ENCODE peak calls at places on chromosomes 12 and 14, in four cellular contexts. B is SK-N-SH, W is IMR-90, T is K562. X is an unnamed sample.

GRCh38 chr14:26330982-26331381 is 266.9 kb downstream of the NOVA1 start:
- DNase-seq in B (no peak), W (no peak), T (no peak), X (no peak)

GRCh38 chr12:21054334-21054733 is 76.7 kb upstream of the SLCO1B1 start:
- DNase-seq in B (no peak), W (no peak), T (no peak), X (no peak)

GRCh38 chr14:36884049-36884448 is 222.4 kb downstream of the PAX9 start:
- DNase-seq in B (no peak), W (no peak), T (no peak), X (no peak)

GRCh38 chr12:168763-169525 is 45.0 kb downstream of the SLC6A12 start:
- DNase-seq in B (no peak), W (peak), T (no peak), X (no peak)

GRCh38 chr12:66268562-66268961 is 33.7 kb upstream of the HELB start:
- DNase-seq in B (no peak), W (no peak), T (no peak), X (peak)

GRCh38 chr12:9244894-9245293 is 36.7 kb upstream of the PZP start:
- DNase-seq in B (no peak), W (no peak), T (no peak), X (peak)

GRCh38 chr12:93990832-93991748 is 157.3 kb upstream of the PLXNC1 start:
- DNase-seq in B (peak), W (peak), T (peak), X (no peak)

GRCh38 chr12:111330800-111331752 is 37.8 kb downstream of the PHETA1 start:
- DNase-seq in B (no peak), W (peak), T (peak), X (no peak)

GRCh38 chr14:72962829-72963312 is 36.6 kb downstream of the DCAF4 start:
- DNase-seq in B (no peak), W (peak), T (peak), X (no peak)

GRCh38 chr14:51079085-51079484 is 15.8 kb downstream of the TRIM9 start:
- DNase-seq in B (no peak), W (no peak), T (no peak), X (no peak)

GRCh38 chr12:124655317-124656213 is 88.2 kb upstream of the NCOR2 start:
- DNase-seq in B (peak), W (peak), T (no peak), X (no peak)

GRCh38 chr12:1375323-1375722 is 219.1 kb downstream of the FBXL14 start:
- DNase-seq in B (no peak), W (no peak), T (no peak), X (no peak)

GRCh38 chr12:71594214-71594948 is 69.3 kb downstream of the ZFC3H1 start:
- DNase-seq in B (peak), W (no peak), T (peak), X (no peak)

GRCh38 chr14:73269729-73270651 is 32.7 kb downstream of the PAPLN start:
- DNase-seq in B (peak), W (peak), T (no peak), X (no peak)

GRCh38 chr14:68715032-68715924 is 77.6 kb downstream of the ZFP36L1 start:
- DNase-seq in B (no peak), W (peak), T (peak), X (no peak)
- TF ChIP-seq MXI1 in B (no peak), W (no peak), T (no peak), X (no peak)

DNA sequence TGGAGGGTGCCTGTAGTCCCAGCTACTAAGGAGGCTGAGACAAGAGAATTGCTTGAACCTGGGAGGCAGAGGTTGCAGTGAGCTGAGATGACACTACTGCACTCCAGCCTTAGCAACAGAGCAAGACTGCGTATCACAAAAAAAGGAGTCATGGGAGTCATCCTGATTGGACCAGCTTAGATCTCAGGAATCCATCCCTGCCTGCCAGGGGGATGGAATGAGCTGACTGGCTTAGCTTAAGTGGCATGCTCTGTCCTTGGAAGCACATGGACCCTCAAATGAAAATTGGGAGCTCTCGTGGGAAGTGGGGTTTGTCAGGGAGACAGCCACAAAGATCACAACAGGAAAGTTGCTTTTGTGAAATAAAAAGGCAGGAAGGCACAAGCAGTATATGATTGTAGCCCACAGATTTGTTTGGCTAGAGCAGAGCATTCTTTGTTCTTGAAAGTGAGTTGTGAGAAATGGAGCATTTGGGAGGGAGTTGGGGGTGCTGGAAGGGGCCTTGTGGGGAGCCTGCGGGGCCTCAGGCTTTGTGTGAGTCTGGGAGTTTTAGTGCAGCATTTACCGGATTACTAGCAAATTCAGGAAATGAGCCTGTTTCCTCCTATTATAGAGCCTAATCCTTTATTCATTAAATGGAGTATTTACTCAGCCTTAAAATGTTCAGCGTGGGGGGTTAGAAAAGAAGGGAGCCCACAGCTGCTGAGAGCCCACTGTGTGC is 30.7 kb downstream of the DGLUCY start:
- DNase-seq in B (no peak), W (peak), T (no peak), X (no peak)
- TF ChIP-seq RCOR1 in B (no peak), W (no peak), T (no peak), X (no peak)

GRCh38 chr14:49982522-49982951 is 89.7 kb downstream of the ARF6 start:
- DNase-seq in B (no peak), W (peak), T (no peak), X (no peak)
- TF ChIP-seq MXI1 in B (no peak), W (no peak), T (no peak), X (no peak)

GRCh38 chr14:104131968-104132732 is 6.2 kb upstream of the KIF26A start:
- DNase-seq in B (no peak), W (no peak), T (no peak), X (no peak)

GRCh38 chr14:104129556-104129955 is 8.8 kb upstream of the KIF26A start:
- DNase-seq in B (no peak), W (no peak), T (no peak), X (no peak)

GRCh38 chr14:104132981-104133380 is 5.4 kb upstream of the KIF26A start:
- DNase-seq in B (peak), W (no peak), T (no peak), X (no peak)

GRCh38 chr14:104128981-104129380 is 9.4 kb upstream of the KIF26A start:
- DNase-seq in B (no peak), W (no peak), T (no peak), X (no peak)

GRCh38 chr14:104130974-104131651 is 7.3 kb upstream of the KIF26A start:
- DNase-seq in B (peak), W (peak), T (no peak), X (no peak)
- TF ChIP-seq RCOR1 in B (peak), W (no peak), T (no peak), X (no peak)

DNA sequence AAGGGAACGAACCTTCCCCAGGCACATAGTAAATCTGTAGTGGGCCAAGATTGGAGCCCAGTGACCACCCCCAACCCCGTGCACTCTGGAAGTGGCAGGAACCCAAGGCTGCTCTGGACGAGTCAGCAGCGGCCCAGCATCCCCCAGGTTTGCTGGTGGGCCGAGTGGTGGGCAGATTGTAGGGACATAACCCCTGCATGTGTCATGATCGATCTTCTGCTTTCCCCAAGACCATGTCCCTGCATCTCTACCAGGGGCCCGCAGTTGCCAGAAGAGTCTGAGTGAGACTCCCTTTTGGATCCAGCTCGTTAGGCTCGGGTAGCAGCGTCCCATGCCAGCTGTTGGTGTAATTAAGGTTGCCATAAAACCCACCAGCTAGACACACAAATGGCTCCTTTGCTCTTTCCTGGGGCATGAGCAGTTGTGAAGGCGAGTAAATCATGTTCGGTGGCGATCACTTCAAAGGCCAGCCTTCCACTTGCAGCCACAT is 63.6 kb downstream of the BEGAIN start:
- DNase-seq in B (no peak), W (no peak), T (no peak), X (no peak)
- TF ChIP-seq MXI1 in B (no peak), W (no peak), T (no peak), X (no peak)

GRCh38 chr12:85621041-85621440 is 215.2 kb downstream of the RASSF9 start:
- DNase-seq in B (no peak), W (no peak), T (no peak), X (no peak)
- TF ChIP-seq RCOR1 in B (no peak), W (no peak), T (no peak), X (no peak)

DNA sequence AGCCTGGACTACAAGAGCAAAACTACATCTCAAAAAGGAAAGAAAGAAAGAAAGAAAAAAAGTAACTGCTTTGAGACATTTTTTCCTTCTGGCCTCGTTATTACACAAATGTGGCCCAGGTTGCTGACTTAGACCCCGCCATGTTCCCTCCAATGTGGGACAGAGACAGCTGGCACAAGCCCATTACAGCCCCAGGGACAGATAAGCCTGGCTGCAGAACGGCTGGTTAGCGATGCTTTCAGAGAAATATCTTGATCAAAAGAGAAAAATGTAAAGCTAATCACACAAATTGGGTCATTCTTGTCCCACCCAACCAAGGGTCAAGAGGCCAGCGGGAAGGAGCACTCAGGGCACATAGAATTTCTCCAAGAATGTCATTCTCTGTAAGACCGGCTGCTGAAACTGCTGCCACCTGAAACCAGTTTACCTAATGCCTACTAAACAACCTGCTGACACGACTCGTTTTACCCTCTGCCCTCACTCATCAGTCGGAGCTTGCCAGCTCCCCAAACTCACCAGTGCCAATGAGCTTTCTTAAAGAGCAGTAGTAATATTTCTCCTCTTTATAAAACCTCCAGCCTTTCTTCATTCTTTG is 63.1 kb downstream of the TNFAIP2 start:
- DNase-seq in B (peak), W (no peak), T (no peak), X (no peak)
- TF ChIP-seq MXI1 in B (no peak), W (no peak), T (no peak), X (no peak)

DNA sequence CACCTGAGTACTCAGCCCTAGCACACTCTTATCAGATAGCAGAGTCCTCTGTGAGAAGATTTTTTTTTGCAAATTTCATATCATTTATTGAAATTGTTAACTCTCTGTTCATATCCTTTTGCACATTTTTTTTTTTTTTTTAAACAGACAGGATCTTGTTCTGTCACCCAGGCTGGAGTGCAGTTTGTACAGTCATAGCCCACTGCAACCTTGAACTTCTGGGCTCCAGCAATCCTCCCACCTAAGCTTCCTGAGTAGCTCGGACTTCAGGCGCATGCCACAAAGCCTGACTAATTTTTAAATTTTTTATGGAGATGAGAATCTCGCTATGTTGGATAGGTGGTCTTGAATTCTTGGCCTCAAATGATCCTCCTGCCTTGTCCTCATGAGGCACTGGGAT is 4.3 kb downstream of the PARP2 start:
- DNase-seq in B (no peak), W (no peak), T (no peak), X (no peak)
- TF ChIP-seq RCOR1 in B (no peak), W (no peak), T (no peak), X (no peak)

GRCh38 chr14:104927432-104927816 is 2.7 kb downstream of the PLD4 start:
- DNase-seq in B (peak), W (no peak), T (peak), X (no peak)
- TF ChIP-seq MXI1 in B (no peak), W (no peak), T (no peak), X (no peak)

DNA sequence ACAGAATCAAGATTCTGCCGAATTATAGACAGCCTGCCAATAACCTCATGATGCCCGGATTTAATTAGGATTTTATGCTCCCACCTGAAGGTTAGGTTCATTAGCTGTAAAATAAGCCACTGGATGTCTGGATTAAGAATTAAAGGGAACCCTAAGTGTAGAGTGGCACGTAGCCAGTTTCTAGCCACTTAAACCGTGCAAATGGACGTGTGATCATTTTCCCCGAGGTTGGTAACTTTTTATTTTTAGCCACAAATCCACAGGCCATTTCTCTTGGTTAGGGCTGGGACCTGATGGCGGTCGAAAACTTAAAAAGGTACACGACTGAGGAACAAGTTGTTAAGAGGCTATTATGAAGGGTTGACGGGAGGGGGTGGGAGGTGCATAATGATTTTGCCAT is 127.3 kb upstream of the TMPO start:
- DNase-seq in B (no peak), W (no peak), T (no peak), X (no peak)
- TF ChIP-seq RCOR1 in B (no peak), W (no peak), T (no peak), X (no peak)